ENCODE peak calls at places on chromosomes 1 and 21, in nine cellular contexts. One of them, this sample, is unnamed. For H3K4me1, the result is how much of the 10 kb centered on the place peaks cover.

GRCh38 chr1:211352985-211353515 is 26.4 kb downstream of the TRAF5 start:
- DNase-seq in hepatocyte: no peak
- DNase-seq in PC-9: peak
- DNase-seq in psoas muscle: no peak
- DNase-seq in CD4-positive, CD25-positive, alpha-beta regulatory T cell: peak
- DNase-seq in GM23338: peak
- DNase-seq in fibroblast of lung: no peak
- DNase-seq in K562: peak
- DNase-seq in CD8-positive, alpha-beta T cell: peak
- DNase-seq in this sample: peak

GRCh38 chr1:83716641-83717040 is 282.3 kb downstream of the TTLL7 start:
- DNase-seq in K562: no peak
- DNase-seq in GM23338: no peak
- DNase-seq in PC-9: no peak
- DNase-seq in psoas muscle: no peak
- DNase-seq in hepatocyte: no peak
- DNase-seq in fibroblast of lung: no peak
- DNase-seq in CD4-positive, CD25-positive, alpha-beta regulatory T cell: no peak
- DNase-seq in CD8-positive, alpha-beta T cell: no peak
- DNase-seq in this sample: no peak

GRCh38 chr1:178101654-178102053 is 7.8 kb downstream of the RASAL2 start:
- DNase-seq in CD4-positive, CD25-positive, alpha-beta regulatory T cell: no peak
- DNase-seq in PC-9: no peak
- DNase-seq in psoas muscle: no peak
- DNase-seq in GM23338: no peak
- DNase-seq in CD8-positive, alpha-beta T cell: no peak
- DNase-seq in fibroblast of lung: peak
- DNase-seq in hepatocyte: peak
- DNase-seq in K562: no peak
- DNase-seq in this sample: no peak

GRCh38 chr1:37901191-37901892 is 42.0 kb upstream of the MTF1 start:
- DNase-seq in fibroblast of lung: no peak
- DNase-seq in K562: no peak
- DNase-seq in GM23338: no peak
- DNase-seq in CD4-positive, CD25-positive, alpha-beta regulatory T cell: peak
- DNase-seq in PC-9: no peak
- DNase-seq in psoas muscle: no peak
- DNase-seq in hepatocyte: no peak
- DNase-seq in CD8-positive, alpha-beta T cell: no peak
- DNase-seq in this sample: no peak

GRCh38 chr1:116984406-116985160 is 17.0 kb upstream of the CD101 start:
- DNase-seq in hepatocyte: no peak
- DNase-seq in PC-9: no peak
- DNase-seq in CD4-positive, CD25-positive, alpha-beta regulatory T cell: no peak
- DNase-seq in fibroblast of lung: no peak
- DNase-seq in GM23338: no peak
- DNase-seq in psoas muscle: no peak
- DNase-seq in K562: no peak
- DNase-seq in CD8-positive, alpha-beta T cell: no peak
- DNase-seq in this sample: no peak

GRCh38 chr21:38293113-38293512 is 36.3 kb downstream of the KCNJ15 start:
- DNase-seq in psoas muscle: no peak
- DNase-seq in K562: no peak
- DNase-seq in fibroblast of lung: no peak
- DNase-seq in CD4-positive, CD25-positive, alpha-beta regulatory T cell: no peak
- DNase-seq in hepatocyte: no peak
- DNase-seq in GM23338: no peak
- DNase-seq in PC-9: no peak
- DNase-seq in CD8-positive, alpha-beta T cell: no peak
- DNase-seq in this sample: no peak

GRCh38 chr1:152309955-152310354 is 15.1 kb downstream of the FLG start:
- DNase-seq in PC-9: no peak
- DNase-seq in K562: no peak
- DNase-seq in fibroblast of lung: no peak
- DNase-seq in CD8-positive, alpha-beta T cell: no peak
- DNase-seq in psoas muscle: no peak
- DNase-seq in hepatocyte: no peak
- DNase-seq in CD4-positive, CD25-positive, alpha-beta regulatory T cell: no peak
- DNase-seq in GM23338: no peak
- DNase-seq in this sample: no peak

GRCh38 chr1:26278835-26279597 is 870 bp upstream of the SH3BGRL3 start:
- DNase-seq in CD4-positive, CD25-positive, alpha-beta regulatory T cell: peak
- DNase-seq in fibroblast of lung: peak
- DNase-seq in K562: peak
- DNase-seq in CD8-positive, alpha-beta T cell: no peak
- DNase-seq in PC-9: peak
- DNase-seq in psoas muscle: no peak
- DNase-seq in GM23338: no peak
- DNase-seq in hepatocyte: peak
- DNase-seq in this sample: no peak

GRCh38 chr21:42840411-42841155 is 38.8 kb downstream of the WDR4 start:
- DNase-seq in K562: peak
- DNase-seq in CD8-positive, alpha-beta T cell: no peak
- DNase-seq in CD4-positive, CD25-positive, alpha-beta regulatory T cell: no peak
- DNase-seq in fibroblast of lung: no peak
- DNase-seq in psoas muscle: no peak
- DNase-seq in GM23338: no peak
- DNase-seq in PC-9: no peak
- DNase-seq in hepatocyte: no peak
- DNase-seq in this sample: no peak

DNA sequence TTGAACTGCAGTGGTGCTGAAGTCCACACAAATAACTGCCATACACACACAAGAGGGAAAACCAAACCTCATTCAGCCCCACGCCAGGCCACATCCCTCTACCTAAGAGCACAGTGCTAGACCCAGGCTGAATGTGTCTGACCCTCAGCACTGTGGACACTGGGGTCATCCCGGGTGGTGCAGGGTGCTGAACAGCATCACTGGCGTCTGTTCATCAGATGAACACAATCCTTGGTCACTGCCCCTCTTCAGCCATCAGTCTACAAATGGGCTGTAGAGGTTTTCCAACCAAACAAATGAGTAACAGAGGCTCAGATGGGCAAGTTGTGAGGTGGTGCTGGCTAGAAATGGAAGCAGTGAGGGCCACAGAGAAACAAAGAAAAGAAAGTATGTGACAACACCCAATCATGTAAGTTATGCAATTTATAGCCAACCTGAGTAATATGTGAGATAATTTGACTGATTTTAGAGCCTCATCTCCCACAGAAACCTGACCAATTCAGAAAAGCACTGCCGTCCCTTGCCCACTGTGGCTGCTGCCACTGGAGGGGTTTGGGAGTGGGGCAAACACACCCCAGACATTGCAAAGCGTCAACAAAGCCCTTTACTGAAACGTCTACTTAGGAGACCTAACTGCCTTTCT is 27.9 kb downstream of the GNB1 start:
- DNase-seq in GM23338: no peak
- DNase-seq in fibroblast of lung: peak
- DNase-seq in K562: no peak
- DNase-seq in hepatocyte: no peak
- DNase-seq in CD8-positive, alpha-beta T cell: no peak
- DNase-seq in CD4-positive, CD25-positive, alpha-beta regulatory T cell: no peak
- DNase-seq in PC-9: no peak
- DNase-seq in psoas muscle: no peak
- DNase-seq in this sample: no peak
- H3K4me1 ChIP-seq in GM23338: under half
- H3K4me1 ChIP-seq in fibroblast of lung: under half
- H3K4me1 ChIP-seq in K562: under half
- H3K4me1 ChIP-seq in hepatocyte: under half
- H3K4me1 ChIP-seq in CD8-positive, alpha-beta T cell: half or more
- H3K4me1 ChIP-seq in CD4-positive, CD25-positive, alpha-beta regulatory T cell: half or more
- H3K4me1 ChIP-seq in PC-9: under half
- H3K4me1 ChIP-seq in psoas muscle: half or more
- H3K4me1 ChIP-seq in this sample: under half

DNA sequence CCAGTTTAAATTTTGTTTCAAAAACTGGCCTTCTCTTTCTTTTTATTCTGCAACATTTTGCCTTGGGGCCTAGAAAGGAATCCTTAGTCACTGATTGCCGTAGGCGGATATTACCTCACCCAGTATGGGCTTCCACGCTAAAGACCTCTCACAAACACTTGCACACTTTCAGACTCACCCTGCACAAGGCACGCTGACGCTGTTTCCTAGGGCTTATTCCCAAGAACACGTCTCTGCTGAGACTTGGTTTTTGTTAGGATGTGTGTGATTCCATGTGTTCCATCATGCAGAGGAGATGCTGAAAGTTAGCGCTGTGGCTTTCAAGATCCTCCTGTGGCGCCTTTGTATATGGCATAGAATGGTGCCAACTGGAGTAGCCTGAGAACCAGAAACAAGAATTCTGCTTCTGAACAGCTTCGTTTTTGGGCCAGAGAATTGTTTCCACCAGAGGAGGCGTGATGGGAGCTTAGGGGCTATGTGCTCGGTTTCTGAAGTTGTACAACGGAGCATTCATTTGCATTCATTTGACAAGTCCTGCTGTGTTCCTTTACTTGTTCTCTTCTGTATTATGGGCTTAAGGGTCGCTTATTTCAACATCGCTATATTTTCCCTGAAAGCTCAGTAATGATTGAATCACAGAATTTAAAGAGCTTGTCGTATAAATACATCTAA is 297.0 kb downstream of the DISC1 start:
- DNase-seq in CD8-positive, alpha-beta T cell: no peak
- DNase-seq in K562: no peak
- DNase-seq in CD4-positive, CD25-positive, alpha-beta regulatory T cell: no peak
- DNase-seq in hepatocyte: no peak
- DNase-seq in PC-9: no peak
- DNase-seq in GM23338: no peak
- DNase-seq in psoas muscle: no peak
- DNase-seq in fibroblast of lung: peak
- DNase-seq in this sample: no peak
- H3K4me1 ChIP-seq in CD8-positive, alpha-beta T cell: under half
- H3K4me1 ChIP-seq in K562: under half
- H3K4me1 ChIP-seq in CD4-positive, CD25-positive, alpha-beta regulatory T cell: under half
- H3K4me1 ChIP-seq in hepatocyte: under half
- H3K4me1 ChIP-seq in PC-9: under half
- H3K4me1 ChIP-seq in GM23338: under half
- H3K4me1 ChIP-seq in psoas muscle: under half
- H3K4me1 ChIP-seq in fibroblast of lung: under half
- H3K4me1 ChIP-seq in this sample: under half

GRCh38 chr21:27584266-27584665 is 617.4 kb upstream of the ADAMTS5 start:
- DNase-seq in hepatocyte: no peak
- DNase-seq in CD4-positive, CD25-positive, alpha-beta regulatory T cell: no peak
- DNase-seq in CD8-positive, alpha-beta T cell: no peak
- DNase-seq in PC-9: no peak
- DNase-seq in psoas muscle: no peak
- DNase-seq in fibroblast of lung: no peak
- DNase-seq in K562: no peak
- DNase-seq in GM23338: no peak
- DNase-seq in this sample: no peak

GRCh38 chr21:27590271-27590670 is 623.4 kb upstream of the ADAMTS5 start:
- DNase-seq in PC-9: no peak
- DNase-seq in CD4-positive, CD25-positive, alpha-beta regulatory T cell: no peak
- DNase-seq in fibroblast of lung: peak
- DNase-seq in psoas muscle: peak
- DNase-seq in CD8-positive, alpha-beta T cell: no peak
- DNase-seq in hepatocyte: no peak
- DNase-seq in GM23338: peak
- DNase-seq in K562: no peak
- DNase-seq in this sample: no peak

GRCh38 chr21:27582946-27583270 is 616.0 kb upstream of the ADAMTS5 start:
- DNase-seq in GM23338: no peak
- DNase-seq in CD4-positive, CD25-positive, alpha-beta regulatory T cell: no peak
- DNase-seq in psoas muscle: no peak
- DNase-seq in fibroblast of lung: peak
- DNase-seq in PC-9: no peak
- DNase-seq in CD8-positive, alpha-beta T cell: no peak
- DNase-seq in K562: no peak
- DNase-seq in hepatocyte: no peak
- DNase-seq in this sample: no peak

GRCh38 chr21:27586326-27586725 is 619.4 kb upstream of the ADAMTS5 start:
- DNase-seq in psoas muscle: no peak
- DNase-seq in PC-9: no peak
- DNase-seq in CD4-positive, CD25-positive, alpha-beta regulatory T cell: no peak
- DNase-seq in fibroblast of lung: no peak
- DNase-seq in K562: no peak
- DNase-seq in CD8-positive, alpha-beta T cell: no peak
- DNase-seq in GM23338: no peak
- DNase-seq in hepatocyte: no peak
- DNase-seq in this sample: no peak

GRCh38 chr21:27586986-27587385 is 620.1 kb upstream of the ADAMTS5 start:
- DNase-seq in fibroblast of lung: no peak
- DNase-seq in GM23338: no peak
- DNase-seq in K562: no peak
- DNase-seq in CD4-positive, CD25-positive, alpha-beta regulatory T cell: no peak
- DNase-seq in psoas muscle: no peak
- DNase-seq in PC-9: no peak
- DNase-seq in hepatocyte: no peak
- DNase-seq in CD8-positive, alpha-beta T cell: no peak
- DNase-seq in this sample: no peak
- H3K4me1 ChIP-seq in fibroblast of lung: under half
- H3K4me1 ChIP-seq in GM23338: under half
- H3K4me1 ChIP-seq in K562: under half
- H3K4me1 ChIP-seq in CD4-positive, CD25-positive, alpha-beta regulatory T cell: under half
- H3K4me1 ChIP-seq in psoas muscle: under half
- H3K4me1 ChIP-seq in PC-9: under half
- H3K4me1 ChIP-seq in hepatocyte: under half
- H3K4me1 ChIP-seq in CD8-positive, alpha-beta T cell: under half
- H3K4me1 ChIP-seq in this sample: under half

GRCh38 chr21:28714795-28715464 is 277.7 kb downstream of the LTN1 start:
- DNase-seq in CD4-positive, CD25-positive, alpha-beta regulatory T cell: no peak
- DNase-seq in fibroblast of lung: peak
- DNase-seq in CD8-positive, alpha-beta T cell: no peak
- DNase-seq in PC-9: no peak
- DNase-seq in K562: no peak
- DNase-seq in GM23338: no peak
- DNase-seq in psoas muscle: no peak
- DNase-seq in hepatocyte: no peak
- DNase-seq in this sample: no peak

GRCh38 chr21:28712396-28712795 is 280.3 kb downstream of the LTN1 start:
- DNase-seq in psoas muscle: no peak
- DNase-seq in PC-9: no peak
- DNase-seq in GM23338: no peak
- DNase-seq in hepatocyte: no peak
- DNase-seq in CD8-positive, alpha-beta T cell: no peak
- DNase-seq in K562: no peak
- DNase-seq in fibroblast of lung: no peak
- DNase-seq in CD4-positive, CD25-positive, alpha-beta regulatory T cell: no peak
- DNase-seq in this sample: no peak
- H3K4me1 ChIP-seq in psoas muscle: under half
- H3K4me1 ChIP-seq in PC-9: under half
- H3K4me1 ChIP-seq in GM23338: under half
- H3K4me1 ChIP-seq in hepatocyte: under half
- H3K4me1 ChIP-seq in CD8-positive, alpha-beta T cell: under half
- H3K4me1 ChIP-seq in K562: under half
- H3K4me1 ChIP-seq in fibroblast of lung: under half
- H3K4me1 ChIP-seq in CD4-positive, CD25-positive, alpha-beta regulatory T cell: under half
- H3K4me1 ChIP-seq in this sample: under half

DNA sequence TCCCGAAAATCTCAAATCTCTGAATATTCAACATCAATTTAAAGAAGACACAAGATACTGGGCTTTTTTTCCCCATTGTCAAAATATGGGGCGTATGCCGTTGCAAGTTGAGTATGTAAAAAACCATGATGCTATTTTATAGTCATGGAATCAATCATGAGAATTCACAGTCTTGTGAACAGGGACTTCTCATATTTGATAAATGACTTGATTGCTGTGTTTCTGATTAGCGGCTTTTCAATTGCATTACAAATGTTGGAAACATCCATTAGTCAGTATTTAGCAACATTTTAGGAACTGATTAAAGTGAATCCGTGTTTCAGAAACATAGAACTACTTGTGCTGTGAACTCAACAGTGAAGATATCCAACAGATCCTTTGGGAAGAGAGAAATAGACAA is 45.2 kb downstream of the SETD4 start:
- DNase-seq in PC-9: no peak
- DNase-seq in CD8-positive, alpha-beta T cell: no peak
- DNase-seq in fibroblast of lung: no peak
- DNase-seq in psoas muscle: no peak
- DNase-seq in GM23338: no peak
- DNase-seq in K562: no peak
- DNase-seq in hepatocyte: no peak
- DNase-seq in CD4-positive, CD25-positive, alpha-beta regulatory T cell: no peak
- DNase-seq in this sample: no peak
- H3K4me1 ChIP-seq in PC-9: under half
- H3K4me1 ChIP-seq in CD8-positive, alpha-beta T cell: under half
- H3K4me1 ChIP-seq in fibroblast of lung: under half
- H3K4me1 ChIP-seq in psoas muscle: under half
- H3K4me1 ChIP-seq in GM23338: under half
- H3K4me1 ChIP-seq in K562: under half
- H3K4me1 ChIP-seq in hepatocyte: under half
- H3K4me1 ChIP-seq in CD4-positive, CD25-positive, alpha-beta regulatory T cell: under half
- H3K4me1 ChIP-seq in this sample: under half

This sample was measured in Caco-2.